ENCODE peak calls at places on chromosomes 2 and 18, in ten cellular contexts. H is SHP77; Q is GM20000; L is lower lobe of right lung; E is stimulated activated CD4-positive, alpha-beta T cell treated with anti-CD3 and anti-CD28 coated beads, Interleukin-1b, Interleukin-23, amount 100 ng/mL, for 1 hour; C is NCI-H2081; G is Caki2; X is caudate nucleus; N is aorta; W is H54. O is an unnamed sample.

GRCh38 chr2:238299803-238300202 is 11.4 kb upstream of the PER2 start:
- DNase-seq in L (no peak), Q (no peak), X (no peak), E (no peak), N (peak; percentile 13), C (no peak), H (no peak), W (no peak), G (peak; percentile 41), O (no peak)

GRCh38 chr2:120564213-120565094 is 171.2 kb upstream of the GLI2 start:
- DNase-seq in G (peak; percentile 98), W (no peak), L (no peak), C (peak; percentile 96), E (no peak), N (no peak), X (no peak), H (peak; percentile 95), Q (no peak), O (no peak)

GRCh38 chr2:167924556-167924955 is 322.8 kb downstream of the STK39 start:
- DNase-seq in L (no peak), X (no peak), E (no peak), H (peak; percentile 49), N (no peak), Q (no peak), W (no peak), C (peak; percentile 45), G (no peak), O (no peak)

GRCh38 chr2:51483720-51484119 is 451.8 kb upstream of the NRXN1 start:
- DNase-seq in E (no peak), Q (no peak), G (no peak), X (no peak), N (no peak), L (no peak), H (no peak), C (peak; percentile 45), W (no peak), O (no peak)

GRCh38 chr2:25936889-25937545 is 45.3 kb downstream of the KIF3C start:
- DNase-seq in Q (no peak), L (no peak), N (no peak), W (no peak), G (no peak), C (no peak), E (no peak), X (no peak), H (no peak), O (no peak)

GRCh38 chr2:236642584-236643291 is 73.1 kb downstream of the ACKR3 start:
- DNase-seq in X (no peak), W (peak; percentile 86), G (peak; percentile 62), H (no peak), L (peak; percentile 62), N (peak; percentile 95), E (no peak), Q (no peak), C (no peak), O (no peak)

GRCh38 chr2:3200420-3200939 is 177.1 kb downstream of the EIPR1 start:
- DNase-seq in H (no peak), Q (no peak), L (peak; percentile 35), X (no peak), E (no peak), W (no peak), G (no peak), C (peak; percentile 75), N (no peak), O (no peak)

GRCh38 chr2:20596193-20596972 is 54.5 kb downstream of the HS1BP3 start:
- DNase-seq in E (no peak), L (no peak), C (no peak), X (no peak), G (no peak), W (no peak), N (peak; percentile 6), H (no peak), Q (no peak), O (no peak)

GRCh38 chr18:23994361-23994902 is 20.1 kb upstream of the TTC39C start:
- DNase-seq in E (no peak), L (peak; percentile 61), C (peak; percentile 98), N (peak; percentile 59), X (no peak), W (peak; percentile 15), Q (no peak), H (peak; percentile 91), G (peak; percentile 83), O (no peak)

GRCh38 chr2:84939426-84940087 is 31.4 kb upstream of the KCMF1 start:
- DNase-seq in G (peak; percentile 50), E (peak; percentile 39), X (no peak), H (no peak), W (no peak), L (no peak), Q (peak; percentile 78), C (no peak), N (no peak), O (no peak)

GRCh38 chr18:944440-944839 is 39.8 kb downstream of the ADCYAP1 start:
- DNase-seq in H (no peak), X (no peak), L (no peak), N (no peak), W (peak; percentile 47), Q (no peak), E (no peak), G (peak; percentile 78), C (no peak), O (no peak)

GRCh38 chr18:8979258-8979988 is 123.1 kb upstream of the NDUFV2 start:
- DNase-seq in G (no peak), C (no peak), X (no peak), W (no peak), E (no peak), H (no peak), N (no peak), Q (no peak), L (no peak), O (no peak)

GRCh38 chr2:172345951-172346555 is 81.3 kb upstream of the ITGA6 start:
- DNase-seq in Q (no peak), N (no peak), W (no peak), L (no peak), H (no peak), E (no peak), X (no peak), C (no peak), G (no peak), O (no peak)

GRCh38 chr2:16638941-16639340 is 26.7 kb downstream of the CYRIA start:
- DNase-seq in X (no peak), H (no peak), Q (no peak), L (no peak), C (no peak), G (no peak), W (no peak), E (no peak), N (no peak), O (no peak)

GRCh38 chr18:44887227-44887631 is 206.5 kb downstream of the SETBP1 start:
- DNase-seq in L (no peak), Q (peak; percentile 51), C (no peak), G (peak; percentile 60), N (no peak), X (no peak), W (no peak), H (no peak), E (no peak), O (no peak)

GRCh38 chr2:183284606-183285005 is 160.4 kb downstream of the NUP35 start:
- DNase-seq in N (no peak), L (no peak), H (no peak), Q (no peak), W (peak; percentile 17), G (no peak), X (no peak), E (no peak), C (no peak), O (no peak)

GRCh38 chr2:1826188-1826905 is 82.0 kb upstream of the PXDN start:
- DNase-seq in C (no peak), G (no peak), L (no peak), E (no peak), W (no peak), H (no peak), N (peak; percentile 70), Q (no peak), X (no peak), O (no peak)

GRCh38 chr2:215552144-215552580 is 116.3 kb upstream of the FN1 start:
- DNase-seq in E (no peak), W (no peak), H (no peak), L (no peak), C (no peak), Q (no peak), G (no peak), N (no peak), X (no peak), O (no peak)

GRCh38 chr18:29651121-29651675 is 1391.3 kb downstream of the DSC3 start:
- DNase-seq in H (no peak), Q (no peak), X (no peak), E (no peak), C (no peak), W (no peak), L (no peak), N (no peak), G (no peak), O (no peak)

GRCh38 chr2:20611077-20611843 is 39.6 kb downstream of the HS1BP3 start:
- DNase-seq in Q (no peak), L (peak; percentile 84), H (no peak), G (no peak), N (peak; percentile 86), C (no peak), E (no peak), W (no peak), X (no peak), O (no peak)

GRCh38 chr2:100799701-100800100 is 20.2 kb upstream of the NPAS2 start:
- DNase-seq in X (no peak), L (no peak), C (peak; percentile 35), Q (no peak), W (no peak), H (no peak), G (no peak), E (no peak), N (no peak), O (no peak)

GRCh38 chr2:223734346-223734745 is 103.0 kb downstream of the AP1S3 start:
- DNase-seq in X (no peak), W (no peak), N (no peak), Q (no peak), H (no peak), L (no peak), C (no peak), E (no peak), G (no peak), O (no peak)

GRCh38 chr2:172196768-172197322 is 94.1 kb upstream of the DLX2 start:
- DNase-seq in G (no peak), W (no peak), Q (no peak), L (peak; percentile 65), N (peak; percentile 55), X (no peak), E (no peak), C (no peak), H (no peak), O (no peak)

GRCh38 chr18:9422816-9423519 is 52.3 kb upstream of the RALBP1 start:
- DNase-seq in G (peak; percentile 49), H (no peak), E (no peak), C (no peak), L (no peak), N (no peak), W (no peak), Q (no peak), X (no peak), O (no peak)

GRCh38 chr18:57923606-57924005 is 120.4 kb upstream of the NEDD4L start:
- DNase-seq in G (no peak), C (no peak), L (no peak), Q (no peak), W (no peak), N (no peak), H (no peak), X (no peak), E (no peak), O (no peak)

GRCh38 chr2:95040470-95040869 is 15.0 kb downstream of the MAL start:
- DNase-seq in E (no peak), Q (no peak), H (no peak), C (no peak), N (no peak), X (no peak), L (no peak), W (no peak), G (no peak), O (no peak)

GRCh38 chr2:37843554-37843953 is 81.5 kb upstream of the RMDN2 start:
- DNase-seq in E (no peak), X (no peak), H (no peak), L (no peak), N (no peak), Q (no peak), W (no peak), G (no peak), C (no peak), O (no peak)

GRCh38 chr2:235533616-235534385 is 40.0 kb downstream of the AGAP1 start:
- DNase-seq in C (no peak), E (no peak), H (no peak), X (no peak), G (no peak), N (no peak), L (no peak), Q (no peak), W (no peak), O (no peak)

O was measured in putamen.